ENCODE peak calls at places on chromosomes 6 and 20, in five cellular contexts. One of them, this sample, is unnamed.

GRCh38 chr20:58998656-58999055 is 8.4 kb downstream of the CTSZ start:
- DNase-seq in breast epithelium: no peak
- DNase-seq in body of pancreas: no peak
- DNase-seq in dorsolateral prefrontal cortex: no peak
- DNase-seq in AG09319: no peak
- DNase-seq in this sample: no peak

GRCh38 chr20:47133809-47134456 is 222.6 kb downstream of the ZMYND8 start:
- DNase-seq in breast epithelium: no peak
- DNase-seq in body of pancreas: no peak
- DNase-seq in dorsolateral prefrontal cortex: no peak
- DNase-seq in AG09319: no peak
- DNase-seq in this sample: no peak

GRCh38 chr6:15512126-15512525 is 150.7 kb downstream of the DTNBP1 start:
- DNase-seq in breast epithelium: no peak
- DNase-seq in body of pancreas: no peak
- DNase-seq in dorsolateral prefrontal cortex: peak
- DNase-seq in AG09319: no peak
- DNase-seq in this sample: no peak

GRCh38 chr6:117919775-117920492 is 12.9 kb downstream of the SLC35F1 start:
- DNase-seq in breast epithelium: no peak
- DNase-seq in body of pancreas: peak
- DNase-seq in dorsolateral prefrontal cortex: peak
- DNase-seq in AG09319: no peak
- DNase-seq in this sample: peak

GRCh38 chr6:111709615-111710398 is 104.1 kb upstream of the TRAF3IP2 start:
- DNase-seq in breast epithelium: peak
- DNase-seq in body of pancreas: peak
- DNase-seq in dorsolateral prefrontal cortex: no peak
- DNase-seq in AG09319: peak
- DNase-seq in this sample: no peak

GRCh38 chr6:16735014-16735413 is 26.2 kb downstream of the ATXN1 start:
- DNase-seq in breast epithelium: no peak
- DNase-seq in body of pancreas: no peak
- DNase-seq in dorsolateral prefrontal cortex: no peak
- DNase-seq in AG09319: no peak
- DNase-seq in this sample: no peak

GRCh38 chr6:43993881-43994523 is 133.2 kb downstream of the MRPL14 start:
- DNase-seq in breast epithelium: no peak
- DNase-seq in body of pancreas: peak
- DNase-seq in dorsolateral prefrontal cortex: peak
- DNase-seq in AG09319: no peak
- DNase-seq in this sample: no peak

GRCh38 chr20:53712212-53712977 is 118.8 kb upstream of the ZNF217 start:
- DNase-seq in breast epithelium: no peak
- DNase-seq in body of pancreas: no peak
- DNase-seq in dorsolateral prefrontal cortex: no peak
- DNase-seq in AG09319: no peak
- DNase-seq in this sample: no peak

GRCh38 chr6:110363748-110364147 is 5.6 kb upstream of the METTL24 start:
- DNase-seq in breast epithelium: no peak
- DNase-seq in body of pancreas: no peak
- DNase-seq in dorsolateral prefrontal cortex: no peak
- DNase-seq in AG09319: no peak
- DNase-seq in this sample: no peak

GRCh38 chr6:160147146-160147536 is 25.5 kb downstream of the SLC22A1 start:
- DNase-seq in breast epithelium: no peak
- DNase-seq in body of pancreas: no peak
- DNase-seq in dorsolateral prefrontal cortex: no peak
- DNase-seq in AG09319: no peak
- DNase-seq in this sample: no peak

GRCh38 chr6:3795836-3796395 is 44.4 kb upstream of the PXDC1 start:
- DNase-seq in breast epithelium: no peak
- DNase-seq in body of pancreas: no peak
- DNase-seq in dorsolateral prefrontal cortex: peak
- DNase-seq in AG09319: no peak
- DNase-seq in this sample: no peak

GRCh38 chr6:107870379-107870778 is 46.3 kb upstream of the SCML4 start:
- DNase-seq in breast epithelium: no peak
- DNase-seq in body of pancreas: no peak
- DNase-seq in dorsolateral prefrontal cortex: no peak
- DNase-seq in AG09319: no peak
- DNase-seq in this sample: no peak

GRCh38 chr6:43699564-43700186 is 12.1 kb upstream of the MRPS18A start:
- DNase-seq in breast epithelium: peak
- DNase-seq in body of pancreas: peak
- DNase-seq in dorsolateral prefrontal cortex: no peak
- DNase-seq in AG09319: no peak
- DNase-seq in this sample: no peak

GRCh38 chr6:28525496-28526039 is at the start of gene GPX5:
- DNase-seq in breast epithelium: no peak
- DNase-seq in body of pancreas: no peak
- DNase-seq in dorsolateral prefrontal cortex: no peak
- DNase-seq in AG09319: no peak
- DNase-seq in this sample: no peak

GRCh38 chr6:97819680-97820079 is 536.7 kb upstream of the MMS22L start:
- DNase-seq in breast epithelium: no peak
- DNase-seq in body of pancreas: no peak
- DNase-seq in dorsolateral prefrontal cortex: no peak
- DNase-seq in AG09319: no peak
- DNase-seq in this sample: no peak

GRCh38 chr6:138012682-138013081 is 94.5 kb downstream of the PERP start:
- DNase-seq in breast epithelium: no peak
- DNase-seq in body of pancreas: no peak
- DNase-seq in dorsolateral prefrontal cortex: no peak
- DNase-seq in AG09319: no peak
- DNase-seq in this sample: no peak

GRCh38 chr20:19974621-19975435 is 42.3 kb upstream of the NAA20 start:
- DNase-seq in breast epithelium: peak
- DNase-seq in body of pancreas: peak
- DNase-seq in dorsolateral prefrontal cortex: peak
- DNase-seq in AG09319: peak
- DNase-seq in this sample: no peak

GRCh38 chr6:123489589-123489988 is 147.2 kb downstream of the TRDN start:
- DNase-seq in breast epithelium: no peak
- DNase-seq in body of pancreas: no peak
- DNase-seq in dorsolateral prefrontal cortex: no peak
- DNase-seq in AG09319: no peak
- DNase-seq in this sample: no peak

GRCh38 chr20:40279390-40279789 is 409.6 kb downstream of the MAFB start:
- DNase-seq in breast epithelium: no peak
- DNase-seq in body of pancreas: peak
- DNase-seq in dorsolateral prefrontal cortex: no peak
- DNase-seq in AG09319: peak
- DNase-seq in this sample: no peak

GRCh38 chr6:126531840-126532239 is 191.9 kb downstream of the CENPW start:
- DNase-seq in breast epithelium: no peak
- DNase-seq in body of pancreas: no peak
- DNase-seq in dorsolateral prefrontal cortex: no peak
- DNase-seq in AG09319: no peak
- DNase-seq in this sample: no peak

GRCh38 chr6:34610819-34611477 is 54.8 kb upstream of the SPDEF start:
- DNase-seq in breast epithelium: no peak
- DNase-seq in body of pancreas: peak
- DNase-seq in dorsolateral prefrontal cortex: no peak
- DNase-seq in AG09319: peak
- DNase-seq in this sample: no peak

GRCh38 chr6:170298688-170299087 is 7.8 kb upstream of the DLL1 start:
- DNase-seq in breast epithelium: no peak
- DNase-seq in body of pancreas: no peak
- DNase-seq in dorsolateral prefrontal cortex: no peak
- DNase-seq in AG09319: no peak
- DNase-seq in this sample: no peak

GRCh38 chr20:25369529-25369928 is 21.1 kb downstream of the ABHD12 start:
- DNase-seq in breast epithelium: no peak
- DNase-seq in body of pancreas: no peak
- DNase-seq in dorsolateral prefrontal cortex: no peak
- DNase-seq in AG09319: no peak
- DNase-seq in this sample: no peak

GRCh38 chr6:136471372-136471771 is 78.8 kb downstream of the MAP7 start:
- DNase-seq in breast epithelium: no peak
- DNase-seq in body of pancreas: no peak
- DNase-seq in dorsolateral prefrontal cortex: no peak
- DNase-seq in AG09319: no peak
- DNase-seq in this sample: no peak

GRCh38 chr20:952196-952795 is 36.2 kb upstream of the ANGPT4 start:
- DNase-seq in breast epithelium: no peak
- DNase-seq in body of pancreas: no peak
- DNase-seq in dorsolateral prefrontal cortex: no peak
- DNase-seq in AG09319: no peak
- DNase-seq in this sample: no peak

GRCh38 chr20:38534756-38535155 is 46.2 kb upstream of the ADIG start:
- DNase-seq in breast epithelium: no peak
- DNase-seq in body of pancreas: no peak
- DNase-seq in dorsolateral prefrontal cortex: no peak
- DNase-seq in AG09319: no peak
- DNase-seq in this sample: no peak

GRCh38 chr20:47319517-47320252 is 36.8 kb downstream of the ZMYND8 start:
- DNase-seq in breast epithelium: peak
- DNase-seq in body of pancreas: peak
- DNase-seq in dorsolateral prefrontal cortex: peak
- DNase-seq in AG09319: no peak
- DNase-seq in this sample: no peak

GRCh38 chr6:165365371-165365770 is 56.0 kb upstream of the C6orf118 start:
- DNase-seq in breast epithelium: no peak
- DNase-seq in body of pancreas: no peak
- DNase-seq in dorsolateral prefrontal cortex: no peak
- DNase-seq in AG09319: no peak
- DNase-seq in this sample: no peak

GRCh38 chr6:64280569-64280968 is 645.0 kb downstream of the PHF3 start:
- DNase-seq in breast epithelium: no peak
- DNase-seq in body of pancreas: no peak
- DNase-seq in dorsolateral prefrontal cortex: no peak
- DNase-seq in AG09319: no peak
- DNase-seq in this sample: peak
- TF ChIP-seq CTCF in breast epithelium: peak
- TF ChIP-seq CTCF in body of pancreas: peak
- TF ChIP-seq CTCF in dorsolateral prefrontal cortex: peak
- TF ChIP-seq CTCF in AG09319: peak
- TF ChIP-seq CTCF in this sample: peak

DNA sequence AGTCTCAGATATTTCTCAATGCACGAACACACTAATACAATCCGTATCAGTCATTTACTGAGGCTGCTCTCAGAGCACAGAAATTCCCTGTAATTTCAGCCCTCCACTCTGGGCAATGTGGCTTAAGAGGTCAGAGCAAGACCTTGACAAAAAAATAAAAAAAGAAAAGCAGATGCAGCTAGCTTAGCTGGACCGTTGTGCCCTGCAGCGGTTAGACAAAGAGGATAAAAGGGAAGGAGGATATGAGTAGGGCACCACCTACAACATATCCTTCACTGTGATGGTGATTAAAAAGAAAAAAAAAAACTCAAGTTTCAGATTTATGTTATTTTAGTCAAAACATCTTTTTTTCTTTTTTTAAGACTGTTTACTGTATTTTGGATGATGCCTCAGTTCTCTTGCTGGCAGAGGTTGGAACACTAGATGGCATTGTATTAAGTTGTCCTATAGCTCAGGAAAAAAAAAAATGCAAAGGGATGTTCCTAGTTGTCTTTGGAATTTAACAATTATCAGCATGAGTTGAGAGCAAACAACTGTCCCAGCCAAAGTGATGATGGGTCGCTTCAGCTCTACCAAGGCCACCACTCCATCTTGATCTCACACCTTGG is 59.9 kb downstream of the ANKEF1 start:
- DNase-seq in breast epithelium: no peak
- DNase-seq in body of pancreas: no peak
- DNase-seq in dorsolateral prefrontal cortex: no peak
- DNase-seq in AG09319: no peak
- DNase-seq in this sample: no peak
- TF ChIP-seq CTCF in breast epithelium: no peak
- TF ChIP-seq CTCF in body of pancreas: no peak
- TF ChIP-seq CTCF in dorsolateral prefrontal cortex: peak
- TF ChIP-seq CTCF in AG09319: peak
- TF ChIP-seq CTCF in this sample: no peak

DNA sequence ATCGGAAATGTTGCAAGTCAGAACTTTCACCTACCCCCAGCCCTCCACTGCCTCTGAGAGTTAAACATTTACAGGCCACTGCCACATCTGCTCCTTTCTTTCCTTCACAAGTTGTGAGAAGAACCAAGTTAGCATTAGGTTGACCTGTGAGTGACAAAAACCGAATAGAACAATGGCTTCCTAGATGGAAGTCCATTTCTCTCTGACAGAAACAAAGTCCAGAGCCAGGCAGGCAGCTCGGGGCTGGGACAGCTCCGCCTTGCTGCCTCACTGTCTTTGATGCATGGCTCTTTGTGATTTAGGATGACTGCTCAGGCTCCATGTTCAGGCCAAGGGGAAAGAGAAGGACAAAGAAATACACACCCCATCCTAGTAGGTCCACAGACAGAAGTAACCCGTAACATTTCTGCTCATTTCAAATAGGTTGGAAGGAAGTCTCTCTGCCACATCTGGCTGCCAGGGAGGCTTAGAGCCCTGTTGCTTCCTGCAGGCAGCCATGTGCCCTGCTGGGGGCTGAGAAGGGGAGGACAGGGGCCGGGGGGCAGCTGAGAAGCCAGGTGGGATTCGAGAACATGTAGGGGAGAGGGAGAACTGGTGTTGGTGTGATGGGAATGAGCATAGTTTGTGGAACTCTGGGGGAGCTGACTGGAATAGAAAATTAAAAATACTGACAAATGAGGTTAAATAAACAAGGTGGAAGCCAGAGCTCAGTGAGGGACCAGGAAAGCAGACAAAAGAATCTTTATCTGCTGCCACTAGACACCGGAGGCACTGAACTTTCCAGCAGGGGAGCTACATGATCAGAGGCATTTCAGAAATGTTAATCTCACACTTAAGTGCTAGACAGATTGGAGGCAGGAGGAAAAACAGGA is 19.5 kb upstream of the IER3 start:
- DNase-seq in breast epithelium: no peak
- DNase-seq in body of pancreas: peak
- DNase-seq in dorsolateral prefrontal cortex: no peak
- DNase-seq in AG09319: no peak
- DNase-seq in this sample: no peak
- TF ChIP-seq CTCF in breast epithelium: no peak
- TF ChIP-seq CTCF in body of pancreas: peak
- TF ChIP-seq CTCF in dorsolateral prefrontal cortex: no peak
- TF ChIP-seq CTCF in AG09319: peak
- TF ChIP-seq CTCF in this sample: peak

DNA sequence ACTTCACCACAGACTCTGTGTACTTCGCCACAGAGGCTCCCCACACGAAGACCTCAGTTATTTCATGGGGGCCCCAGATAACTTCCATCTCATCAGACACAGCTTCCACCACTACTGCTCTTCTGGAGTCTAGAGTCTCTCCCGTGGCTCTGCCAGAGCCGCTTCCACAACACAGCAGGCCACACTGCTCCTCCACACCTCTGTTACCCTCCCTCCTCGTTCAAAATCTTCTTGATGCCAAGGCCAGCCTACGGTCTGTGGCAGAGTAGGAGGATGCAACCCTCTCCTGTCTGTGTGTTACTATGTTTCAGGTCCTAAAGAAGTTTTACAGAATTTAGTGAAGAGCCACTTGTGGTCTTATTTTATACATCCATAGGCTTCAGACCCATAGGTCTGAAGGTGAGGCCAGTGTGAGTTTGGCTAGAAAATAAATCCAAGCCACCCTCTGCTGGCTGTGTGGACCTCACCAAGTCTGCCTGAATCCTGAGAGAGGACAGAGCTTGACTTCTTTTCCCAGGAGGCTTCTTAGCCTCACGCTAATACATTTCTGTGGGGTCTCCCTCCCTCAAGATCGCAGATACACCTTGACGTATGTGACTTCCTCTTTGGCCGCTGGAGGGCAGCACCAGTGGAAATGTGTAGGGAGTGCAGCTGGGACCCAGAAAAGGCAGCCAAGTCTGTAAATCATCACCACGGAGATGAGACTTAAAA is 197.7 kb downstream of the FAXC start:
- DNase-seq in breast epithelium: no peak
- DNase-seq in body of pancreas: peak
- DNase-seq in dorsolateral prefrontal cortex: no peak
- DNase-seq in AG09319: no peak
- DNase-seq in this sample: peak
- TF ChIP-seq CTCF in breast epithelium: no peak
- TF ChIP-seq CTCF in body of pancreas: peak
- TF ChIP-seq CTCF in dorsolateral prefrontal cortex: no peak
- TF ChIP-seq CTCF in AG09319: peak
- TF ChIP-seq CTCF in this sample: peak

This sample was measured in neural crest cell.